ENCODE peak calls at places on chromosomes 11 and 22, in four cellular contexts. D is nephron progenitor cell, M is fibroblast of lung, B is H9. A is an unnamed sample.

GRCh38 chr11:15940462-15941205 is 415.7 kb downstream of the SOX6 start:
- DNase-seq in D (no peak), M (no peak), B (no peak), A (no peak)

GRCh38 chr11:59271247-59271755 is 58.6 kb upstream of the MPEG1 start:
- DNase-seq in D (no peak), M (no peak), B (no peak), A (no peak)

GRCh38 chr11:64900263-64900678 is 16.7 kb downstream of the ATG2A start:
- DNase-seq in D (no peak), M (no peak), B (no peak), A (peak)

GRCh38 chr11:63622318-63622717 is 8.1 kb upstream of the PLAAT3 start:
- DNase-seq in D (no peak), M (no peak), B (no peak), A (no peak)

GRCh38 chr11:29251738-29252137 is 765.1 kb downstream of the KCNA4 start:
- DNase-seq in D (no peak), M (no peak), B (no peak), A (no peak)

GRCh38 chr11:128365044-128365443 is 222.3 kb downstream of the ETS1 start:
- DNase-seq in D (peak), M (peak), B (no peak), A (peak)

GRCh38 chr11:45654741-45655283 is 10.6 kb downstream of the CHST1 start:
- DNase-seq in D (no peak), M (no peak), B (no peak), A (no peak)

GRCh38 chr22:46983046-46983445 is 220.6 kb downstream of the TBC1D22A start:
- DNase-seq in D (no peak), M (no peak), B (no peak), A (no peak)

GRCh38 chr22:17772249-17772962 is 1.9 kb downstream of the BID start:
- DNase-seq in D (peak), M (peak), B (no peak), A (no peak)

GRCh38 chr11:19234428-19234827 is 6.3 kb downstream of the E2F8 start:
- DNase-seq in D (no peak), M (no peak), B (no peak), A (no peak)

GRCh38 chr11:76831911-76832310 is 28.8 kb upstream of the ACER3 start:
- DNase-seq in D (no peak), M (no peak), B (no peak), A (no peak)

GRCh38 chr11:5593146-5593545 is 3.3 kb upstream of the TRIM6 start:
- DNase-seq in D (no peak), M (peak), B (no peak), A (no peak)

GRCh38 chr11:85787809-85788805 is 22.8 kb downstream of the SYTL2 start:
- DNase-seq in D (no peak), M (no peak), B (no peak), A (no peak)

GRCh38 chr11:66871521-66871901 is 14.6 kb downstream of the LRFN4 start:
- DNase-seq in D (no peak), M (no peak), B (no peak), A (no peak)

GRCh38 chr11:111525456-111525855 is 10.9 kb downstream of the HOATZ start:
- DNase-seq in D (no peak), M (no peak), B (no peak), A (no peak)

GRCh38 chr11:114077482-114078305 is 18.2 kb downstream of the ZBTB16 start:
- DNase-seq in D (no peak), M (no peak), B (no peak), A (no peak)

GRCh38 chr11:114309517-114309916 is 13.3 kb downstream of the NNMT start:
- DNase-seq in D (no peak), M (no peak), B (no peak), A (no peak)

GRCh38 chr22:25970348-25970995 is 198.8 kb upstream of the SEZ6L start:
- DNase-seq in D (no peak), M (no peak), B (peak), A (no peak)

GRCh38 chr11:102306817-102307814 is 10.2 kb upstream of the BIRC3 start:
- DNase-seq in D (no peak), M (peak), B (no peak), A (no peak)

GRCh38 chr11:73399159-73400090 is 23.2 kb downstream of the RELT start:
- DNase-seq in D (no peak), M (no peak), B (no peak), A (peak)

GRCh38 chr22:44393066-44393465 is 80.3 kb upstream of the SHISAL1 start:
- DNase-seq in D (no peak), M (no peak), B (peak), A (no peak)

GRCh38 chr11:112004389-112004788 is 20.8 kb upstream of the DLAT start:
- DNase-seq in D (no peak), M (no peak), B (peak), A (no peak)

GRCh38 chr22:36334838-36335603 is 52.7 kb downstream of the MYH9 start:
- DNase-seq in D (no peak), M (peak), B (no peak), A (peak)

GRCh38 chr22:23850136-23850611 is 7.5 kb upstream of the SLC2A11 start:
- DNase-seq in D (no peak), M (no peak), B (no peak), A (no peak)

GRCh38 chr11:33835143-33835878 is 56.6 kb downstream of the LMO2 start:
- DNase-seq in D (no peak), M (peak), B (no peak), A (peak)

GRCh38 chr11:124602193-124602592 is 9.0 kb upstream of the PANX3 start:
- DNase-seq in D (no peak), M (peak), B (no peak), A (peak)

GRCh38 chr11:96150609-96151008 is 192.4 kb downstream of the MAML2 start:
- DNase-seq in D (no peak), M (no peak), B (no peak), A (no peak)

GRCh38 chr11:73875840-73876239 is 806 bp downstream of the COA4 start:
- DNase-seq in D (peak), M (no peak), B (no peak), A (no peak)

GRCh38 chr11:126989942-126990715 is 10.4 kb downstream of the KIRREL3 start:
- DNase-seq in D (peak), M (peak), B (peak), A (peak)

GRCh38 chr22:35231585-35232084 is 25.7 kb upstream of the HMGXB4 start:
- DNase-seq in D (peak), M (peak), B (peak), A (peak)

GRCh38 chr11:32752001-32752400 is 42.5 kb downstream of the CCDC73 start:
- DNase-seq in D (no peak), M (no peak), B (no peak), A (no peak)

GRCh38 chr11:76424379-76424778 is 20.4 kb upstream of the EMSY start:
- DNase-seq in D (no peak), M (no peak), B (no peak), A (no peak)

GRCh38 chr11:34799848-34800247 is 116.3 kb downstream of the APIP start:
- DNase-seq in D (no peak), M (no peak), B (no peak), A (no peak)

GRCh38 chr11:62025429-62026105 is 58.1 kb upstream of the FTH1 start:
- DNase-seq in D (no peak), M (peak), B (no peak), A (peak)

GRCh38 chr11:3823303-3823702 is 14.9 kb downstream of the PGAP2 start:
- DNase-seq in D (no peak), M (peak), B (no peak), A (peak)

GRCh38 chr11:5928811-5929210 is 13.2 kb upstream of the OR56A3 start:
- DNase-seq in D (no peak), M (no peak), B (no peak), A (no peak)

GRCh38 chr11:116695657-116696254 is 77.0 kb downstream of the BUD13 start:
- DNase-seq in D (no peak), M (no peak), B (no peak), A (no peak)

GRCh38 chr11:45482331-45482730 is 183.1 kb downstream of the CHST1 start:
- DNase-seq in D (no peak), M (no peak), B (no peak), A (no peak)

GRCh38 chr22:30116362-30117117 is 36.3 kb downstream of the HORMAD2 start:
- DNase-seq in D (no peak), M (peak), B (no peak), A (peak)

GRCh38 chr22:48495751-48496080 is 1332.0 kb downstream of the BRD1 start:
- DNase-seq in D (no peak), M (no peak), B (no peak), A (no peak)

GRCh38 chr22:48492371-48493320 is 1335.0 kb downstream of the BRD1 start:
- DNase-seq in D (peak), M (peak), B (peak), A (peak)

GRCh38 chr22:48494256-48494967 is 1333.3 kb downstream of the BRD1 start:
- DNase-seq in D (no peak), M (no peak), B (no peak), A (no peak)

GRCh38 chr22:48494968-48495750 is 1332.5 kb downstream of the BRD1 start:
- DNase-seq in D (no peak), M (no peak), B (no peak), A (no peak)

GRCh38 chr22:48493733-48494132 is 1333.9 kb downstream of the BRD1 start:
- DNase-seq in D (no peak), M (no peak), B (peak), A (no peak)
- TF ChIP-seq CTCF in D (no peak), M (no peak), B (no peak), A (no peak)

DNA sequence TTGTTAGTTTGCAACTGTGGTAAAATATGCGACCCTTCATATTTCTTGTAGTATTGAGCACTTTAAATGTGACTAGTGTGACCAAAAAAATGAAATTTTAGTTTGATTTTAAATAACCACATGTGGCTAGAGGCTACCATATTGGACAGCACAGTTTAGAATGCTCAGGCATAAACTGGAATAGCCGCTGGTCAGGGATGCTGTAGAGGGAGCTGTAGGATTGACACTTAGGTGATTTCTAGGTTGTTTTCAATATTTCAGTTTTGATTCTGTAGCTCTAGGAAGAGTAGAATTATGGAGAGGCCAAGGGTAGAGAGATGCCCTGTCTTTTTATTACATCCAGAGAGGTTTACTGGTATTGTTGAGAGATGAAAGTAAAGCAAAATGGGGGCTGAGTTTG is 10.8 kb upstream of the VSIG10L2 start:
- DNase-seq in D (no peak), M (no peak), B (no peak), A (no peak)
- TF ChIP-seq CTCF in D (no peak), M (no peak), B (no peak), A (no peak)

GRCh38 chr22:39353346-39353745 is 3.6 kb downstream of the SYNGR1 start:
- DNase-seq in D (no peak), M (peak), B (no peak), A (peak)

GRCh38 chr22:39350803-39351688 is 1.3 kb downstream of the SYNGR1 start:
- DNase-seq in D (no peak), M (no peak), B (peak), A (no peak)

GRCh38 chr22:39352301-39352867 is 2.6 kb downstream of the SYNGR1 start:
- DNase-seq in D (no peak), M (no peak), B (no peak), A (no peak)

GRCh38 chr22:39349967-39350802 is at the start of gene SYNGR1:
- DNase-seq in D (peak), M (no peak), B (no peak), A (no peak)

GRCh38 chr22:39351689-39352214 is 2.0 kb downstream of the SYNGR1 start:
- DNase-seq in D (peak), M (peak), B (peak), A (peak)
- TF ChIP-seq CTCF in D (no peak), M (no peak), B (no peak), A (no peak)

DNA sequence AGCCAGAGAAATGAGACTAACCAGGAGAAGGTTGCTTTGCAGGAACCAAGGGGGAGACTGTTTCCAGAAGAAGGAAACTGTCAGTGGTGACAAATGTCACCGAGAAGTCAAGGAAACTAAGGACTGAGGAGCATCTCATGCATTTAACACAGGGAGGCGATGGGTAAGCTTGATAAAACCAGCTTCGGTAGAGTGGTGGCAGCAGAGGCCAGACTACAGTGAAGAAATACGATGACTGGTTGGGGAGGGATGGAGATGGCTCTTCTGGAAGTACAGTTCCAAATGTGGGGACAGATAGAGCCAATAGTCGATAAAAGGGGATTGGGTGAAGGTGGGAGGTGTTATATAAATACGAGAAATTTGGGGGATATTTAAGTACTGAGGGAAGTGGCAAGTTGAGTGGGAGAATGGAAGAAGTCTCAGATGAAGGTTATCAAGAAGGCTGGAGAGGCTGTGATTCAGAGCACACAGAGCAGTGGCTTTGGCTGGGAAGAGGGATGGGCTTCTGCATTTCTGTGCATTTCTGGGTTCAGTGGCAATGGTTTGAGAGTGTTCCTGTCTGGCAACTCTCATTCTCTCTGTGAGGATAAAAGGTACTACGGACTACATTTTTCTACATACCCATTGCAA is 29.2 kb downstream of the SC5D start:
- DNase-seq in D (no peak), M (peak), B (peak), A (peak)
- TF ChIP-seq CTCF in D (no peak), M (peak), B (peak), A (peak)

A was measured in fibroblast of mammary gland.